ENCODE peak calls at places on chromosomes 4 and X, in seven cellular contexts. Y is mesendoderm, U is H9, O is trophoblast cell, Q is mesenchymal stem cell, N is neuronal stem cell, K is H1. X is an unnamed sample.
A peak's percentile ranks its signal among the peaks of the same experiment; 100 is the strongest.

GRCh38 chr4:113355550-113356371 is 306.3 kb downstream of the ANK2 start:
- DNase-seq in O (peak; percentile 16), U (no peak), Y (peak; percentile 56), K (no peak), Q (peak; percentile 91), N (no peak), X (peak; percentile 90)

GRCh38 chr4:26583538-26583864 is 383 bp upstream of the TBC1D19 start:
- DNase-seq in Q (no peak), O (no peak), N (peak; percentile 1), K (no peak), Y (no peak), U (no peak), X (no peak)

GRCh38 chr4:156888762-156889161 is 82.8 kb downstream of the PDGFC start:
- DNase-seq in Q (peak; percentile 65), U (no peak), K (no peak), O (peak; percentile 95), Y (no peak), N (no peak), X (peak; percentile 77)

GRCh38 chr4:1723131-1723801 is 1.9 kb downstream of the TACC3 start:
- DNase-seq in N (no peak), Q (no peak), U (no peak), Y (no peak), O (peak; percentile 96), K (no peak), X (no peak)

GRCh38 chr4:44545781-44546180 is 97.2 kb upstream of the KCTD8 start:
- DNase-seq in N (no peak), U (no peak), Y (no peak), K (no peak), O (no peak), Q (no peak), X (no peak)

GRCh38 chr4:85778809-85779124 is 303.8 kb downstream of the ARHGAP24 start:
- DNase-seq in Q (peak; percentile 69), K (no peak), U (no peak), O (no peak), N (no peak), Y (no peak), X (peak; percentile 38)

GRCh38 chr4:87382931-87383330 is 8.1 kb downstream of the HSD17B11 start:
- DNase-seq in Q (no peak), N (no peak), O (no peak), K (no peak), U (no peak), Y (no peak), X (no peak)

GRCh38 chr4:33780952-33781655 is 2463.2 kb downstream of the ARAP2 start:
- DNase-seq in N (no peak), K (no peak), U (no peak), Y (no peak), O (no peak), Q (peak; percentile 11), X (peak; percentile 49)

GRCh38 chrX:20913760-20914159 is 460.5 kb upstream of the CNKSR2 start:
- DNase-seq in K (peak; percentile 42), Y (peak; percentile 36), U (peak; percentile 27), N (peak; percentile 41), O (peak; percentile 38), Q (no peak), X (no peak)

GRCh38 chr4:158043971-158044618 is 128.7 kb downstream of the GASK1B start:
- DNase-seq in U (no peak), Y (no peak), Q (no peak), N (no peak), K (no peak), O (peak; percentile 22), X (no peak)

GRCh38 chr4:138182838-138183426 is 59.2 kb downstream of the SLC7A11 start:
- DNase-seq in U (no peak), O (peak; percentile 82), K (no peak), Q (peak; percentile 72), N (peak; percentile 37), Y (peak; percentile 42), X (peak; percentile 72)

GRCh38 chrX:133005038-133005437 is 46.6 kb upstream of the HS6ST2 start:
- DNase-seq in K (no peak), Q (peak; percentile 8), N (peak; percentile 9), U (no peak), Y (peak; percentile 4), O (peak; percentile 71), X (peak; percentile 1)

GRCh38 chr4:88533937-88534750 is 10.6 kb upstream of the PYURF start:
- DNase-seq in Q (peak; percentile 82), K (no peak), Y (peak; percentile 63), U (no peak), O (no peak), N (no peak), X (peak; percentile 94)

GRCh38 chr4:4771160-4771559 is 88.3 kb upstream of the MSX1 start:
- DNase-seq in U (no peak), O (no peak), K (no peak), Q (no peak), N (no peak), Y (no peak), X (no peak)

GRCh38 chr4:30860983-30861382 is 140.8 kb downstream of the PCDH7 start:
- DNase-seq in Q (no peak), K (no peak), O (no peak), U (no peak), Y (no peak), N (no peak), X (no peak)

GRCh38 chr4:130077275-130077674 is 981.3 kb downstream of the C4orf33 start:
- DNase-seq in N (no peak), O (peak; percentile 87), K (no peak), U (no peak), Q (no peak), Y (no peak), X (no peak)

GRCh38 chr4:8255698-8256441 is 13.7 kb upstream of the HTRA3 start:
- DNase-seq in Y (peak; percentile 53), U (no peak), Q (no peak), O (peak; percentile 11), K (no peak), N (no peak), X (peak; percentile 43)

GRCh38 chrX:108001218-108001814 is 19.1 kb upstream of the TEX13B start:
- DNase-seq in U (no peak), Y (peak; percentile 39), K (no peak), Q (peak; percentile 45), N (no peak), O (peak; percentile 51), X (peak; percentile 36)

GRCh38 chr4:147633643-147634042 is 16.4 kb downstream of the TMEM184C start:
- DNase-seq in N (no peak), K (no peak), Y (no peak), Q (no peak), O (no peak), U (no peak), X (no peak)

GRCh38 chr4:147635348-147635747 is 18.2 kb downstream of the TMEM184C start:
- DNase-seq in N (no peak), Q (no peak), U (no peak), K (no peak), O (no peak), Y (no peak), X (no peak)

GRCh38 chr4:147638365-147638764 is 21.2 kb downstream of the TMEM184C start:
- DNase-seq in Y (no peak), O (no peak), U (no peak), N (no peak), Q (no peak), K (no peak), X (no peak)

GRCh38 chr4:147628415-147628814 is 11.2 kb downstream of the TMEM184C start:
- DNase-seq in K (no peak), U (no peak), Q (no peak), O (no peak), Y (no peak), N (no peak), X (no peak)

GRCh38 chr4:147633113-147633512 is 15.9 kb downstream of the TMEM184C start:
- DNase-seq in K (no peak), N (no peak), O (no peak), U (no peak), Q (peak; percentile 15), Y (no peak), X (no peak)
- H4K8ac ChIP-seq in K (no peak overlapping the region), N (no peak overlapping the region), O (no peak overlapping the region), U (no peak overlapping the region), Q (no peak overlapping the region), Y (no peak overlapping the region), X (no peak overlapping the region)

DNA sequence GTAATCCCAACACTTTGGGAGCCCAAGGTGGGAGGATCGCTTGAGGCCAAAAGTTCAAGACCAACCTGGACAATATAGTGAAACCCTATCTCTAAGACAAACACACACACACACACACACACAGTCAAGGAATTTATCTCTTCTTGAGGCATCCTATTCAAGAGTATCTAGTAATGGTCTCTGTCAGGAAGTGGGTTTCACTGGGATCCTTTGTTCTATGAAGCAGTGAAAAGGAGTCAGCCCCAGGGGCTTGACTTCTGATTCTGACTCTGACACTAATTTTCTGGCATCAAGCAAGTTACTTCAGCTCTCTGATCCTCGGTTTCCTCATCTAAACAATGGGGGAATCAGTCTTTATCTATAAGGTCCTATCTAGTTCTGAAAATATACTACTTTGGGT is 34.8 kb downstream of the UTP14A start:
- DNase-seq in Q (no peak), N (no peak), K (no peak), O (no peak), Y (no peak), U (no peak), X (no peak)
- H4K8ac ChIP-seq in Q (no peak overlapping the region), N (no peak overlapping the region), K (no peak overlapping the region), O (no peak overlapping the region), Y (no peak overlapping the region), U (no peak overlapping the region), X (no peak overlapping the region)

GRCh38 chr4:54363037-54363436 is 133.9 kb downstream of the PDGFRA start:
- DNase-seq in Y (peak; percentile 30), N (no peak), Q (no peak), U (no peak), O (peak; percentile 8), K (no peak), X (no peak)
- H4K8ac ChIP-seq in Y (no peak overlapping the region), N (no peak overlapping the region), Q (no peak overlapping the region), U (no peak overlapping the region), O (no peak overlapping the region), K (no peak overlapping the region), X (no peak overlapping the region)

GRCh38 chr4:167136270-167136669 is 98.0 kb downstream of the SPOCK3 start:
- DNase-seq in K (no peak), Q (no peak), Y (no peak), N (no peak), U (no peak), O (no peak), X (no peak)
- H4K8ac ChIP-seq in K (no peak overlapping the region), Q (no peak overlapping the region), Y (no peak overlapping the region), N (no peak overlapping the region), U (no peak overlapping the region), O (no peak overlapping the region), X (no peak overlapping the region)

DNA sequence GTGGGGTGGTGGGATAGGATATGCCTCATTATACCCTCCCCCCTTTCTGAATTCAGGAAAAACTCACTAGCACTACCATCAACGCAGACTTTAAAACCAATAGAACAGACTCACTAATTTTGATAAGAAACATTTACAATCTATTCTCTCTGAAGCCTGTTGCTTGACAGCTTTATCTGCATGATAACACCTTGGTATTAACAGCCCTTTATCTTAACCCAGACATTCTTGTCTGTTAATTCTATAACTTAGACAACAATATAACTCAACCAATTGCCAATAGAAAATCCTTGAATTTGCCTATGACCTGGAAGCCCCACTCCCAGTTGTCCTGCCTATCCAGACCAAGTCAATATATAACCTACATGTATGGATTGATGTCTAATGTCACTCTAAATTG is 1.5 kb upstream of the UGT2A3 start:
- DNase-seq in K (no peak), U (no peak), O (no peak), Y (peak; percentile 66), Q (no peak), N (no peak), X (no peak)
- H4K8ac ChIP-seq in K (no peak overlapping the region), U (no peak overlapping the region), O (no peak overlapping the region), Y (no peak overlapping the region), Q (no peak overlapping the region), N (no peak overlapping the region), X (no peak overlapping the region)